ENCODE peak calls at places on chromosomes 1 and 21, in ten cellular contexts. One of them, this sample, is unnamed.

GRCh38 chr1:113871597-113872113 is at the start of gene PTPN22:
- DNase-seq in PC-3: peak; percentile 57
- DNase-seq in ascending aorta: peak; percentile 34
- DNase-seq in uterus: no peak
- DNase-seq in thoracic aorta: no peak
- DNase-seq in kidney: no peak
- DNase-seq in mammary epithelial cell: peak; percentile 87
- DNase-seq in left ventricle myocardium inferior: no peak
- DNase-seq in GM23248: peak; percentile 91
- DNase-seq in CD8-positive, alpha-beta memory T cell: peak; percentile 68
- DNase-seq in this sample: peak; percentile 71

GRCh38 chr1:238710697-238711096 is 675.7 kb upstream of the CHRM3 start:
- DNase-seq in GM23248: no peak
- DNase-seq in mammary epithelial cell: peak; percentile 2
- DNase-seq in left ventricle myocardium inferior: no peak
- DNase-seq in kidney: no peak
- DNase-seq in thoracic aorta: no peak
- DNase-seq in uterus: no peak
- DNase-seq in ascending aorta: no peak
- DNase-seq in PC-3: peak; percentile 20
- DNase-seq in CD8-positive, alpha-beta memory T cell: no peak
- DNase-seq in this sample: no peak

GRCh38 chr1:24463756-24464377 is 38.8 kb upstream of the RCAN3 start:
- DNase-seq in GM23248: no peak
- DNase-seq in CD8-positive, alpha-beta memory T cell: no peak
- DNase-seq in mammary epithelial cell: no peak
- DNase-seq in kidney: no peak
- DNase-seq in thoracic aorta: no peak
- DNase-seq in uterus: no peak
- DNase-seq in PC-3: no peak
- DNase-seq in ascending aorta: no peak
- DNase-seq in left ventricle myocardium inferior: no peak
- DNase-seq in this sample: no peak

GRCh38 chr1:234980657-234981396 is 147.8 kb downstream of the TOMM20 start:
- DNase-seq in GM23248: peak; percentile 98
- DNase-seq in mammary epithelial cell: peak; percentile 91
- DNase-seq in PC-3: peak; percentile 87
- DNase-seq in left ventricle myocardium inferior: peak; percentile 74
- DNase-seq in thoracic aorta: peak; percentile 91
- DNase-seq in uterus: peak; percentile 83
- DNase-seq in CD8-positive, alpha-beta memory T cell: peak; percentile 44
- DNase-seq in kidney: peak; percentile 95
- DNase-seq in ascending aorta: peak; percentile 91
- DNase-seq in this sample: peak; percentile 85

GRCh38 chr1:19878637-19878985 is 3.6 kb upstream of the OTUD3 start:
- DNase-seq in ascending aorta: no peak
- DNase-seq in mammary epithelial cell: no peak
- DNase-seq in thoracic aorta: no peak
- DNase-seq in uterus: no peak
- DNase-seq in kidney: no peak
- DNase-seq in GM23248: no peak
- DNase-seq in CD8-positive, alpha-beta memory T cell: no peak
- DNase-seq in left ventricle myocardium inferior: no peak
- DNase-seq in PC-3: no peak
- DNase-seq in this sample: no peak

GRCh38 chr1:199978408-199978940 is 49.0 kb upstream of the NR5A2 start:
- DNase-seq in ascending aorta: no peak
- DNase-seq in CD8-positive, alpha-beta memory T cell: no peak
- DNase-seq in kidney: no peak
- DNase-seq in thoracic aorta: no peak
- DNase-seq in GM23248: peak; percentile 6
- DNase-seq in left ventricle myocardium inferior: peak; percentile 18
- DNase-seq in mammary epithelial cell: no peak
- DNase-seq in uterus: no peak
- DNase-seq in PC-3: no peak
- DNase-seq in this sample: no peak

GRCh38 chr1:179083533-179083932 is 1.7 kb downstream of the TOR3A start:
- DNase-seq in CD8-positive, alpha-beta memory T cell: no peak
- DNase-seq in GM23248: no peak
- DNase-seq in left ventricle myocardium inferior: no peak
- DNase-seq in thoracic aorta: no peak
- DNase-seq in kidney: no peak
- DNase-seq in ascending aorta: no peak
- DNase-seq in mammary epithelial cell: no peak
- DNase-seq in uterus: no peak
- DNase-seq in PC-3: no peak
- DNase-seq in this sample: no peak

GRCh38 chr1:51583532-51583931 is 33.4 kb upstream of the OSBPL9 start:
- DNase-seq in GM23248: peak; percentile 95
- DNase-seq in CD8-positive, alpha-beta memory T cell: no peak
- DNase-seq in ascending aorta: no peak
- DNase-seq in PC-3: peak; percentile 43
- DNase-seq in thoracic aorta: peak; percentile 7
- DNase-seq in kidney: no peak
- DNase-seq in uterus: peak; percentile 41
- DNase-seq in left ventricle myocardium inferior: peak; percentile 84
- DNase-seq in mammary epithelial cell: peak; percentile 96
- DNase-seq in this sample: no peak

GRCh38 chr1:75764057-75764655 is 21.9 kb upstream of the RABGGTB start:
- DNase-seq in thoracic aorta: no peak
- DNase-seq in left ventricle myocardium inferior: no peak
- DNase-seq in CD8-positive, alpha-beta memory T cell: no peak
- DNase-seq in mammary epithelial cell: no peak
- DNase-seq in uterus: no peak
- DNase-seq in ascending aorta: no peak
- DNase-seq in GM23248: no peak
- DNase-seq in PC-3: no peak
- DNase-seq in kidney: no peak
- DNase-seq in this sample: no peak

GRCh38 chr1:4425892-4426291 is 228.5 kb upstream of the AJAP1 start:
- DNase-seq in PC-3: no peak
- DNase-seq in ascending aorta: no peak
- DNase-seq in left ventricle myocardium inferior: no peak
- DNase-seq in GM23248: peak; percentile 1
- DNase-seq in kidney: no peak
- DNase-seq in thoracic aorta: no peak
- DNase-seq in mammary epithelial cell: no peak
- DNase-seq in CD8-positive, alpha-beta memory T cell: no peak
- DNase-seq in uterus: no peak
- DNase-seq in this sample: no peak

GRCh38 chr1:4428711-4429110 is 225.7 kb upstream of the AJAP1 start:
- DNase-seq in uterus: no peak
- DNase-seq in PC-3: no peak
- DNase-seq in CD8-positive, alpha-beta memory T cell: no peak
- DNase-seq in mammary epithelial cell: no peak
- DNase-seq in ascending aorta: no peak
- DNase-seq in thoracic aorta: no peak
- DNase-seq in kidney: no peak
- DNase-seq in GM23248: no peak
- DNase-seq in left ventricle myocardium inferior: no peak
- DNase-seq in this sample: no peak

GRCh38 chr1:4424254-4424653 is 230.2 kb upstream of the AJAP1 start:
- DNase-seq in uterus: no peak
- DNase-seq in ascending aorta: no peak
- DNase-seq in CD8-positive, alpha-beta memory T cell: no peak
- DNase-seq in left ventricle myocardium inferior: no peak
- DNase-seq in mammary epithelial cell: no peak
- DNase-seq in kidney: no peak
- DNase-seq in GM23248: no peak
- DNase-seq in thoracic aorta: no peak
- DNase-seq in PC-3: no peak
- DNase-seq in this sample: no peak

GRCh38 chr1:4422496-4423289 is 231.7 kb upstream of the AJAP1 start:
- DNase-seq in thoracic aorta: no peak
- DNase-seq in PC-3: no peak
- DNase-seq in mammary epithelial cell: no peak
- DNase-seq in uterus: no peak
- DNase-seq in CD8-positive, alpha-beta memory T cell: no peak
- DNase-seq in kidney: no peak
- DNase-seq in GM23248: no peak
- DNase-seq in ascending aorta: no peak
- DNase-seq in left ventricle myocardium inferior: no peak
- DNase-seq in this sample: no peak

GRCh38 chr1:4424766-4425165 is 229.6 kb upstream of the AJAP1 start:
- DNase-seq in thoracic aorta: no peak
- DNase-seq in kidney: no peak
- DNase-seq in left ventricle myocardium inferior: no peak
- DNase-seq in GM23248: no peak
- DNase-seq in mammary epithelial cell: no peak
- DNase-seq in uterus: no peak
- DNase-seq in ascending aorta: no peak
- DNase-seq in PC-3: no peak
- DNase-seq in CD8-positive, alpha-beta memory T cell: no peak
- DNase-seq in this sample: no peak
- H3K9me3 ChIP-seq in thoracic aorta: no peaks in the 10 kb centered on the region
- H3K9me3 ChIP-seq in kidney: peaks cover 2% of the 10 kb centered on the region
- H3K9me3 ChIP-seq in left ventricle myocardium inferior: peaks cover 2% of the 10 kb centered on the region
- H3K9me3 ChIP-seq in GM23248: no peaks in the 10 kb centered on the region
- H3K9me3 ChIP-seq in mammary epithelial cell: peaks cover 24% of the 10 kb centered on the region
- H3K9me3 ChIP-seq in uterus: no peaks in the 10 kb centered on the region
- H3K9me3 ChIP-seq in ascending aorta: no peaks in the 10 kb centered on the region
- H3K9me3 ChIP-seq in PC-3: peaks cover 32% of the 10 kb centered on the region
- H3K9me3 ChIP-seq in CD8-positive, alpha-beta memory T cell: no peaks in the 10 kb centered on the region
- H3K9me3 ChIP-seq in this sample: no peaks in the 10 kb centered on the region

GRCh38 chr1:227666286-227666685 is 68.8 kb downstream of the JMJD4 start:
- DNase-seq in mammary epithelial cell: no peak
- DNase-seq in kidney: no peak
- DNase-seq in left ventricle myocardium inferior: no peak
- DNase-seq in PC-3: no peak
- DNase-seq in ascending aorta: no peak
- DNase-seq in GM23248: peak; percentile 16
- DNase-seq in thoracic aorta: no peak
- DNase-seq in uterus: no peak
- DNase-seq in CD8-positive, alpha-beta memory T cell: no peak
- DNase-seq in this sample: no peak

GRCh38 chr1:227662933-227663332 is 72.2 kb downstream of the JMJD4 start:
- DNase-seq in mammary epithelial cell: no peak
- DNase-seq in kidney: no peak
- DNase-seq in ascending aorta: no peak
- DNase-seq in left ventricle myocardium inferior: no peak
- DNase-seq in thoracic aorta: no peak
- DNase-seq in CD8-positive, alpha-beta memory T cell: no peak
- DNase-seq in GM23248: no peak
- DNase-seq in PC-3: no peak
- DNase-seq in uterus: no peak
- DNase-seq in this sample: no peak

GRCh38 chr1:227661495-227661894 is 73.6 kb downstream of the JMJD4 start:
- DNase-seq in kidney: no peak
- DNase-seq in uterus: no peak
- DNase-seq in PC-3: no peak
- DNase-seq in CD8-positive, alpha-beta memory T cell: no peak
- DNase-seq in GM23248: no peak
- DNase-seq in thoracic aorta: no peak
- DNase-seq in mammary epithelial cell: no peak
- DNase-seq in ascending aorta: no peak
- DNase-seq in left ventricle myocardium inferior: no peak
- DNase-seq in this sample: no peak
- H3K9me3 ChIP-seq in kidney: peaks cover 93% of the 10 kb centered on the region
- H3K9me3 ChIP-seq in uterus: no peaks in the 10 kb centered on the region
- H3K9me3 ChIP-seq in PC-3: peaks cover 97% of the 10 kb centered on the region
- H3K9me3 ChIP-seq in CD8-positive, alpha-beta memory T cell: peaks cover 82% of the 10 kb centered on the region
- H3K9me3 ChIP-seq in GM23248: peaks cover 18% of the 10 kb centered on the region
- H3K9me3 ChIP-seq in thoracic aorta: peaks cover 96% of the 10 kb centered on the region
- H3K9me3 ChIP-seq in mammary epithelial cell: peaks cover 64% of the 10 kb centered on the region
- H3K9me3 ChIP-seq in ascending aorta: peaks cover 91% of the 10 kb centered on the region
- H3K9me3 ChIP-seq in left ventricle myocardium inferior: peaks cover 100% of the 10 kb centered on the region
- H3K9me3 ChIP-seq in this sample: peaks cover 29% of the 10 kb centered on the region

DNA sequence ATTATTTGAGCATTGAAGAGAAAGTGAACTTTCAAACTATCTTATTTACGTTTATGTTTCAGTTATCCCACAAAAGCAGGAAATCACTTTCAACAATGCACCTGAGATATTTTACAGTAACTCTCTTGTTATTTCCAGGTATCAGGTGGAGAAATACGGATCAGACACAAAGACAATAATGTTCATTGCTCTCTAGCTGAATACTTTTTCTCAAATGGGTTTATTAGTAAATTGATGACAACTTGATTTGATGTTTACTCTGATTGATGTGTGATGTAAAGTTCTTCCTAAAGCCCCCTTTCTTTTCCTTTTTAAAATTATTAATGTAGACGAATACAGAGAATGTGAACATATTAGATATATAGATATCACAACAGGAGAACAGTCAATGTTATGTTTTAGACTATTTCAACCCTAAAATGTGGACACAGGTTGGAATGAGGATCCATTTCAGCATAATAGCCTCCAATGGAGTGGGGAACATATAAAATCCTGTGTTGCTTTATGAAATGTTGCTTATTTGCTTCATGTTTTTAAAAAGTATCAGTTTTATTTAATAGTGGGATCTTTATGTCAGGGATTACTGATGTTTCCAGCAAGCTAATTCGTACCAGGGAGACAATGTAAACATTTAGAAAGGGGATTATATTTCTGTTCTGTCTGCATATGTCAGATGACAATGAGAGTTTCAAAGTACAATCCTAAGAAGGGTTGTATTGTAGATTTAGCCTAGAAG is 1522.3 kb upstream of the TPTE start:
- DNase-seq in left ventricle myocardium inferior: no peak
- DNase-seq in kidney: no peak
- DNase-seq in CD8-positive, alpha-beta memory T cell: no peak
- DNase-seq in mammary epithelial cell: no peak
- DNase-seq in thoracic aorta: no peak
- DNase-seq in uterus: no peak
- DNase-seq in ascending aorta: no peak
- DNase-seq in PC-3: peak; percentile 1
- DNase-seq in GM23248: no peak
- DNase-seq in this sample: no peak
- H3K9me3 ChIP-seq in left ventricle myocardium inferior: peaks cover 7% of the 10 kb centered on the region
- H3K9me3 ChIP-seq in kidney: no peaks in the 10 kb centered on the region
- H3K9me3 ChIP-seq in CD8-positive, alpha-beta memory T cell: no peaks in the 10 kb centered on the region
- H3K9me3 ChIP-seq in mammary epithelial cell: peaks cover 8% of the 10 kb centered on the region
- H3K9me3 ChIP-seq in thoracic aorta: no peaks in the 10 kb centered on the region
- H3K9me3 ChIP-seq in uterus: no peaks in the 10 kb centered on the region
- H3K9me3 ChIP-seq in ascending aorta: no peaks in the 10 kb centered on the region
- H3K9me3 ChIP-seq in PC-3: no peaks in the 10 kb centered on the region
- H3K9me3 ChIP-seq in GM23248: no peaks in the 10 kb centered on the region
- H3K9me3 ChIP-seq in this sample: peaks cover 49% of the 10 kb centered on the region

GRCh38 chr1:83641828-83642443 is 357.0 kb downstream of the TTLL7 start:
- DNase-seq in ascending aorta: no peak
- DNase-seq in kidney: no peak
- DNase-seq in CD8-positive, alpha-beta memory T cell: no peak
- DNase-seq in PC-3: no peak
- DNase-seq in thoracic aorta: no peak
- DNase-seq in left ventricle myocardium inferior: peak; percentile 24
- DNase-seq in uterus: peak; percentile 38
- DNase-seq in GM23248: peak; percentile 3
- DNase-seq in mammary epithelial cell: no peak
- DNase-seq in this sample: no peak
- H3K9me3 ChIP-seq in ascending aorta: no peaks in the 10 kb centered on the region
- H3K9me3 ChIP-seq in kidney: no peaks in the 10 kb centered on the region
- H3K9me3 ChIP-seq in CD8-positive, alpha-beta memory T cell: no peaks in the 10 kb centered on the region
- H3K9me3 ChIP-seq in PC-3: no peaks in the 10 kb centered on the region
- H3K9me3 ChIP-seq in thoracic aorta: no peaks in the 10 kb centered on the region
- H3K9me3 ChIP-seq in left ventricle myocardium inferior: no peaks in the 10 kb centered on the region
- H3K9me3 ChIP-seq in uterus: no peaks in the 10 kb centered on the region
- H3K9me3 ChIP-seq in GM23248: no peaks in the 10 kb centered on the region
- H3K9me3 ChIP-seq in mammary epithelial cell: no peaks in the 10 kb centered on the region
- H3K9me3 ChIP-seq in this sample: no peaks in the 10 kb centered on the region

DNA sequence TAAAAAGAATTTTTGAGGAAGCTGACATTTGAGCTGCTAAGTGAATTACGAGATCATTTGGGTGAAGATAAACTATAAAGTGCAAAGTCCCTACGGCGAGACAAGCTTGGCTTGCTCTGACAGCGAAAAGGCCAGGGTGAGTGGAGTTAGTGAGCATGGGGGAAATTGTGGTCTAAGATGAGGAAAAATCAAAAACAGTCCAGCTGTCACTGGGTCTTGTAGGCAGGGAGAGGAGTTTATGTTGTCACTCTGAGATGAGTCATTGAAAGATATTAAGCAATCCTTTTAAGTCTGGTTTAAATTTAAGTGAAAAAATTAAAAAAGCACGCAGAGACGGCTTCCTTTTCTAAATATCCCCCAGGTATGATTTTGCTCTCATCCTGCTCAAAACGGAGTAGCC is 601.9 kb downstream of the MRPL39 start:
- DNase-seq in left ventricle myocardium inferior: no peak
- DNase-seq in ascending aorta: no peak
- DNase-seq in CD8-positive, alpha-beta memory T cell: no peak
- DNase-seq in mammary epithelial cell: no peak
- DNase-seq in GM23248: peak; percentile 0
- DNase-seq in kidney: no peak
- DNase-seq in PC-3: peak; percentile 9
- DNase-seq in uterus: no peak
- DNase-seq in thoracic aorta: no peak
- DNase-seq in this sample: no peak
- H3K9me3 ChIP-seq in left ventricle myocardium inferior: peaks cover 15% of the 10 kb centered on the region
- H3K9me3 ChIP-seq in ascending aorta: no peaks in the 10 kb centered on the region
- H3K9me3 ChIP-seq in CD8-positive, alpha-beta memory T cell: no peaks in the 10 kb centered on the region
- H3K9me3 ChIP-seq in mammary epithelial cell: peaks cover 28% of the 10 kb centered on the region
- H3K9me3 ChIP-seq in GM23248: peaks cover 3% of the 10 kb centered on the region
- H3K9me3 ChIP-seq in kidney: peaks cover 7% of the 10 kb centered on the region
- H3K9me3 ChIP-seq in PC-3: no peaks in the 10 kb centered on the region
- H3K9me3 ChIP-seq in uterus: no peaks in the 10 kb centered on the region
- H3K9me3 ChIP-seq in thoracic aorta: no peaks in the 10 kb centered on the region
- H3K9me3 ChIP-seq in this sample: peaks cover 6% of the 10 kb centered on the region

This sample was measured in left lung.